ENCODE peak calls at places on chromosomes 6 and 20, in ten cellular contexts. C, F, W, S, V, H, J, T, Q and K are unnamed samples.

GRCh38 chr6:132456700-132457143 is 55.4 kb upstream of the MOXD1 start:
- DNase-seq in J (no peak), C (peak; percentile 65), T (no peak), H (no peak), F (no peak), S (no peak), Q (no peak), V (no peak), W (peak; percentile 17), K (peak; percentile 54)

GRCh38 chr20:32019156-32019510 is 8.9 kb downstream of the CCM2L start:
- DNase-seq in S (no peak), Q (no peak), V (no peak), W (no peak), J (no peak), T (no peak), C (no peak), H (no peak), F (no peak), K (no peak)

GRCh38 chr20:38809942-38810341 is 4.4 kb downstream of the PPP1R16B start:
- DNase-seq in H (no peak), F (no peak), T (no peak), V (no peak), Q (no peak), J (no peak), C (no peak), S (no peak), W (no peak), K (no peak)

GRCh38 chr6:108944058-108944457 is 95.8 kb downstream of the ARMC2 start:
- DNase-seq in Q (no peak), S (peak; percentile 33), F (no peak), J (no peak), W (no peak), C (no peak), T (no peak), V (no peak), H (no peak), K (no peak)

GRCh38 chr20:61765871-61766654 is 299.6 kb downstream of the TAF4 start:
- DNase-seq in W (no peak), J (no peak), V (no peak), S (no peak), C (no peak), Q (no peak), F (no peak), H (no peak), T (no peak), K (no peak)

GRCh38 chr20:54608978-54609377 is 133.6 kb downstream of the DOK5 start:
- DNase-seq in T (no peak), F (no peak), W (no peak), H (no peak), J (no peak), S (no peak), V (no peak), Q (no peak), C (no peak), K (no peak)

GRCh38 chr6:77463308-77463880 is at the start of gene HTR1B:
- DNase-seq in W (no peak), J (no peak), S (no peak), F (no peak), C (peak; percentile 14), H (no peak), Q (peak; percentile 32), T (no peak), V (no peak), K (no peak)

GRCh38 chr6:35943390-35943789 is 22.5 kb upstream of the SRPK1 start:
- DNase-seq in T (no peak), J (no peak), C (no peak), Q (no peak), H (no peak), W (no peak), V (no peak), F (no peak), S (no peak), K (no peak)

GRCh38 chr20:37673429-37673828 is 20.4 kb upstream of the CTNNBL1 start:
- DNase-seq in Q (no peak), F (no peak), H (no peak), J (no peak), W (no peak), T (no peak), C (no peak), S (no peak), V (no peak), K (no peak)

GRCh38 chr6:30548375-30548774 is 7.9 kb downstream of the GNL1 start:
- DNase-seq in S (peak; percentile 22), J (no peak), T (no peak), V (no peak), Q (peak; percentile 83), C (no peak), W (peak; percentile 52), F (no peak), H (no peak), K (no peak)

GRCh38 chr6:155171109-155171746 is 92.6 kb upstream of the CLDN20 start:
- DNase-seq in T (peak; percentile 28), S (peak; percentile 93), V (peak; percentile 92), Q (peak; percentile 94), W (peak; percentile 97), J (no peak), C (peak; percentile 81), H (peak; percentile 81), F (peak; percentile 66), K (peak; percentile 96)

GRCh38 chr20:59147197-59147596 is 16.4 kb upstream of the ZNF831 start:
- DNase-seq in C (no peak), T (no peak), H (no peak), V (no peak), S (no peak), W (no peak), F (no peak), Q (no peak), J (no peak), K (no peak)

GRCh38 chr6:43771858-43772570 is 2.0 kb downstream of the VEGFA start:
- DNase-seq in J (no peak), S (no peak), W (peak; percentile 28), C (peak; percentile 76), T (peak; percentile 55), H (peak; percentile 63), Q (peak; percentile 57), V (peak; percentile 67), F (peak; percentile 68), K (peak; percentile 56)

GRCh38 chr6:125165256-125165655 is 11.7 kb downstream of the TPD52L1 start:
- DNase-seq in F (no peak), V (no peak), C (no peak), W (peak; percentile 3), T (no peak), H (no peak), J (no peak), S (peak; percentile 30), Q (peak; percentile 29), K (peak; percentile 50)

GRCh38 chr6:152225231-152225934 is 411.8 kb downstream of the SYNE1 start:
- DNase-seq in Q (no peak), T (no peak), V (no peak), S (peak; percentile 58), J (no peak), F (no peak), H (no peak), W (no peak), C (no peak), K (peak; percentile 22)

GRCh38 chr6:98581725-98582124 is 252.6 kb upstream of the POU3F2 start:
- DNase-seq in V (no peak), C (no peak), Q (peak; percentile 47), H (no peak), T (no peak), W (no peak), J (no peak), S (no peak), F (no peak), K (peak; percentile 36)

GRCh38 chr6:167898673-167899311 is 72.1 kb downstream of the AFDN start:
- DNase-seq in W (peak; percentile 50), Q (peak; percentile 44), C (peak; percentile 32), H (no peak), T (no peak), F (no peak), S (peak; percentile 71), V (peak; percentile 73), J (no peak), K (peak; percentile 59)

GRCh38 chr6:548091-548490 is 108.8 kb downstream of the HUS1B start:
- DNase-seq in J (no peak), S (no peak), V (no peak), H (no peak), C (no peak), T (no peak), W (no peak), Q (no peak), F (no peak), K (no peak)

GRCh38 chr6:151441390-151442166 is 10.3 kb downstream of the RMND1 start:
- DNase-seq in C (no peak), H (no peak), S (no peak), T (no peak), W (no peak), V (no peak), J (no peak), Q (no peak), F (no peak), K (no peak)

GRCh38 chr6:11229267-11230043 is 3.0 kb downstream of the NEDD9 start:
- DNase-seq in Q (peak; percentile 42), V (no peak), F (no peak), J (no peak), C (no peak), S (no peak), T (no peak), H (no peak), W (no peak), K (no peak)

GRCh38 chr6:30883743-30884520 is at the start of gene DDR1:
- DNase-seq in S (peak; percentile 56), Q (peak; percentile 80), V (peak; percentile 83), H (no peak), C (peak; percentile 84), F (peak; percentile 40), W (peak; percentile 18), J (peak; percentile 60), T (no peak), K (peak; percentile 57)

GRCh38 chr6:74671558-74672025 is 534.3 kb downstream of the COL12A1 start:
- DNase-seq in T (no peak), H (no peak), W (peak; percentile 81), V (no peak), F (no peak), S (peak; percentile 94), Q (no peak), C (no peak), J (no peak), K (peak; percentile 100)

GRCh38 chr6:3414704-3415453 is 42.0 kb downstream of the SLC22A23 start:
- DNase-seq in S (no peak), T (no peak), F (no peak), H (no peak), V (no peak), W (no peak), J (no peak), C (peak; percentile 29), Q (no peak), K (no peak)

GRCh38 chr6:154403803-154404202 is 47.2 kb upstream of the IPCEF1 start:
- DNase-seq in T (no peak), H (no peak), C (no peak), S (peak; percentile 71), V (peak; percentile 71), Q (peak; percentile 68), J (no peak), W (peak; percentile 48), F (no peak), K (peak; percentile 62)

GRCh38 chr6:52389626-52390360 is 27.8 kb downstream of the PAQR8 start:
- DNase-seq in J (no peak), W (peak; percentile 41), F (no peak), T (no peak), V (peak; percentile 41), C (peak; percentile 56), Q (peak; percentile 84), S (peak; percentile 52), H (peak; percentile 55), K (peak; percentile 31)

GRCh38 chr6:118974790-118975189 is 39.8 kb upstream of the MCM9 start:
- DNase-seq in V (no peak), T (no peak), J (no peak), H (no peak), Q (no peak), C (no peak), F (no peak), S (no peak), W (no peak), K (no peak)

GRCh38 chr20:41424546-41424945 is 57.9 kb upstream of the EMILIN3 start:
- DNase-seq in Q (no peak), V (peak; percentile 67), H (no peak), W (no peak), S (no peak), F (no peak), J (no peak), T (no peak), C (no peak), K (peak; percentile 80)

GRCh38 chr6:3739311-3739897 is 12.1 kb downstream of the PXDC1 start:
- DNase-seq in C (no peak), H (no peak), F (no peak), Q (no peak), V (no peak), T (no peak), W (no peak), S (no peak), J (no peak), K (no peak)